ENCODE peak calls at places on chromosomes 12 and 14, in four cellular contexts. One of them, this sample, is unnamed.

GRCh38 chr12:80282761-80283160 is 161.3 kb upstream of the PTPRQ start:
- DNase-seq in NT2/D1: no peak
- DNase-seq in A549: no peak
- DNase-seq in left ventricle myocardium inferior: no peak
- DNase-seq in this sample: no peak

GRCh38 chr12:98439471-98440164 is 75.8 kb upstream of the TMPO start:
- DNase-seq in left ventricle myocardium inferior: no peak
- DNase-seq in A549: no peak
- DNase-seq in NT2/D1: no peak
- DNase-seq in this sample: no peak

GRCh38 chr14:31969841-31970240 is 107.3 kb upstream of the ARHGAP5 start:
- DNase-seq in NT2/D1: no peak
- DNase-seq in A549: no peak
- DNase-seq in left ventricle myocardium inferior: no peak
- DNase-seq in this sample: no peak

GRCh38 chr12:125050868-125051267 is 14.4 kb upstream of the AACS start:
- DNase-seq in NT2/D1: no peak
- DNase-seq in left ventricle myocardium inferior: no peak
- DNase-seq in A549: no peak
- DNase-seq in this sample: no peak

GRCh38 chr12:15541996-15542631 is 219.8 kb downstream of the PTPRO start:
- DNase-seq in left ventricle myocardium inferior: no peak
- DNase-seq in A549: no peak
- DNase-seq in NT2/D1: no peak
- DNase-seq in this sample: peak; percentile 15

GRCh38 chr14:74853581-74853980 is 22.4 kb downstream of the PROX2 start:
- DNase-seq in NT2/D1: no peak
- DNase-seq in left ventricle myocardium inferior: no peak
- DNase-seq in A549: no peak
- DNase-seq in this sample: no peak

GRCh38 chr14:105498430-105499255 is 7.6 kb downstream of the TEDC1 start:
- DNase-seq in left ventricle myocardium inferior: no peak
- DNase-seq in NT2/D1: no peak
- DNase-seq in A549: no peak
- DNase-seq in this sample: no peak

GRCh38 chr12:30753233-30753632 is 1.5 kb downstream of the CAPRIN2 start:
- DNase-seq in NT2/D1: peak; percentile 69
- DNase-seq in A549: peak; percentile 60
- DNase-seq in left ventricle myocardium inferior: no peak
- DNase-seq in this sample: peak; percentile 50

GRCh38 chr14:95034806-95035205 is 122.5 kb downstream of the DICER1 start:
- DNase-seq in NT2/D1: no peak
- DNase-seq in left ventricle myocardium inferior: no peak
- DNase-seq in A549: no peak
- DNase-seq in this sample: no peak

GRCh38 chr12:42237052-42237852 is 796 bp downstream of the YAF2 start:
- DNase-seq in left ventricle myocardium inferior: peak; percentile 76
- DNase-seq in A549: peak; percentile 94
- DNase-seq in NT2/D1: peak; percentile 67
- DNase-seq in this sample: peak; percentile 81

GRCh38 chr12:55932546-55932919 is 1.6 kb downstream of the DGKA start:
- DNase-seq in A549: peak; percentile 32
- DNase-seq in NT2/D1: no peak
- DNase-seq in left ventricle myocardium inferior: no peak
- DNase-seq in this sample: peak; percentile 44

GRCh38 chr12:88844426-88844825 is 264.2 kb upstream of the KITLG start:
- DNase-seq in left ventricle myocardium inferior: no peak
- DNase-seq in NT2/D1: no peak
- DNase-seq in A549: no peak
- DNase-seq in this sample: no peak

GRCh38 chr14:34665785-34666425 is 36.0 kb upstream of the SNX6 start:
- DNase-seq in A549: peak; percentile 76
- DNase-seq in NT2/D1: no peak
- DNase-seq in left ventricle myocardium inferior: no peak
- DNase-seq in this sample: peak; percentile 92

GRCh38 chr12:6116481-6117021 is 7.9 kb downstream of the VWF start:
- DNase-seq in left ventricle myocardium inferior: no peak
- DNase-seq in A549: peak; percentile 37
- DNase-seq in NT2/D1: no peak
- DNase-seq in this sample: peak; percentile 73

GRCh38 chr12:45878630-45879255 is 111.6 kb downstream of the SCAF11 start:
- DNase-seq in left ventricle myocardium inferior: no peak
- DNase-seq in NT2/D1: no peak
- DNase-seq in A549: peak; percentile 21
- DNase-seq in this sample: peak; percentile 11

GRCh38 chr14:89614009-89614691 is 197.1 kb upstream of the FOXN3 start:
- DNase-seq in A549: no peak
- DNase-seq in left ventricle myocardium inferior: no peak
- DNase-seq in NT2/D1: no peak
- DNase-seq in this sample: no peak

GRCh38 chr12:106517314-106517713 is 65.5 kb upstream of the RFX4 start:
- DNase-seq in left ventricle myocardium inferior: no peak
- DNase-seq in A549: no peak
- DNase-seq in NT2/D1: no peak
- DNase-seq in this sample: no peak

GRCh38 chr12:50243507-50243906 is 39.8 kb downstream of the LIMA1 start:
- DNase-seq in NT2/D1: no peak
- DNase-seq in A549: no peak
- DNase-seq in left ventricle myocardium inferior: no peak
- DNase-seq in this sample: no peak